ENCODE peak calls at places on chromosomes 12 and 14, in five cellular contexts. V, L, A, I and E are unnamed samples.

GRCh38 chr14:50836515-50836914 is 5.6 kb upstream of the NIN start:
- DNase-seq in V (no peak), L (no peak), A (no peak), I (no peak), E (no peak)

GRCh38 chr14:74501135-74501614 is 7.6 kb downstream of the ISCA2 start:
- DNase-seq in V (peak), I (peak), A (peak), L (peak), E (peak)

GRCh38 chr14:100621806-100622205 is 34.6 kb upstream of the BEGAIN start:
- DNase-seq in V (no peak), A (peak), L (no peak), I (no peak), E (no peak)

GRCh38 chr12:89393551-89394121 is 41.3 kb upstream of the DUSP6 start:
- DNase-seq in I (no peak), A (no peak), V (no peak), L (no peak), E (no peak)

GRCh38 chr12:121534495-121535148 is 46.2 kb downstream of the KDM2B start:
- DNase-seq in I (no peak), L (no peak), A (no peak), V (no peak), E (no peak)

GRCh38 chr12:118061876-118062791 is 1.2 kb upstream of the WSB2 start:
- DNase-seq in I (peak), V (no peak), A (peak), L (peak), E (peak)

GRCh38 chr14:94322648-94323570 is at the start of gene SERPINA6:
- DNase-seq in A (no peak), I (no peak), V (no peak), L (no peak), E (no peak)

GRCh38 chr12:89334770-89335169 is 17.5 kb downstream of the DUSP6 start:
- DNase-seq in I (no peak), L (no peak), V (no peak), A (no peak), E (no peak)

GRCh38 chr12:30794591-30795409 is 40.0 kb upstream of the CAPRIN2 start:
- DNase-seq in I (no peak), V (no peak), L (no peak), A (peak), E (peak)

GRCh38 chr14:37585101-37585479 is 10.0 kb downstream of the FOXA1 start:
- DNase-seq in I (no peak), L (no peak), V (no peak), A (no peak), E (no peak)

GRCh38 chr12:106582661-106583577 is at the start of gene RFX4:
- DNase-seq in A (no peak), L (peak), I (peak), V (no peak), E (peak)

GRCh38 chr12:104060791-104061190 is 3.5 kb upstream of the HCFC2 start:
- DNase-seq in A (no peak), L (no peak), V (no peak), I (no peak), E (no peak)

GRCh38 chr14:56608682-56609081 is 29.1 kb downstream of the TMEM260 start:
- DNase-seq in A (peak), L (no peak), V (no peak), I (no peak), E (no peak)

GRCh38 chr12:77772606-77773298 is 57.9 kb upstream of the NAV3 start:
- DNase-seq in A (no peak), V (no peak), I (no peak), L (no peak), E (no peak)

GRCh38 chr14:39621223-39621622 is 189.0 kb upstream of the FBXO33 start:
- DNase-seq in L (no peak), V (no peak), I (no peak), A (no peak), E (no peak)

GRCh38 chr14:55881577-55882241 is 236.5 kb upstream of the PELI2 start:
- DNase-seq in V (no peak), I (no peak), L (no peak), A (peak), E (no peak)

GRCh38 chr12:75571204-75571603 is 59.8 kb upstream of the KRR1 start:
- DNase-seq in I (no peak), V (no peak), A (no peak), L (no peak), E (no peak)

GRCh38 chr12:63294327-63294632 is 143.3 kb upstream of the AVPR1A start:
- DNase-seq in V (no peak), A (peak), L (no peak), I (no peak), E (no peak)

GRCh38 chr12:126483145-126484068 is 1418.2 kb downstream of the AACS start:
- DNase-seq in V (no peak), I (no peak), L (no peak), A (no peak), E (no peak)